ENCODE peak calls at places on chromosomes 3 and 15, in five cellular contexts. One of them, this sample, is unnamed.

GRCh38 chr15:66151809-66152208 is 101.7 kb downstream of the MEGF11 start:
- DNase-seq in neural crest cell: no peak
- DNase-seq in mammary epithelial cell: no peak
- DNase-seq in GM13976: no peak
- DNase-seq in GM12864: no peak
- DNase-seq in this sample: no peak

GRCh38 chr3:77648214-77648613 is 608.3 kb downstream of the ROBO2 start:
- DNase-seq in neural crest cell: no peak
- DNase-seq in mammary epithelial cell: no peak
- DNase-seq in GM13976: no peak
- DNase-seq in GM12864: no peak
- DNase-seq in this sample: no peak

GRCh38 chr15:91116379-91117067 is 16.5 kb downstream of the SV2B start:
- DNase-seq in neural crest cell: no peak
- DNase-seq in mammary epithelial cell: peak
- DNase-seq in GM13976: peak
- DNase-seq in GM12864: peak
- DNase-seq in this sample: peak

GRCh38 chr15:49075876-49076275 is 29.6 kb upstream of the SECISBP2L start:
- DNase-seq in neural crest cell: no peak
- DNase-seq in mammary epithelial cell: no peak
- DNase-seq in GM13976: no peak
- DNase-seq in GM12864: no peak
- DNase-seq in this sample: no peak

GRCh38 chr15:88894819-88895767 is at the start of gene HAPLN3:
- DNase-seq in neural crest cell: peak
- DNase-seq in mammary epithelial cell: peak
- DNase-seq in GM13976: peak
- DNase-seq in GM12864: no peak
- DNase-seq in this sample: peak

GRCh38 chr15:90560229-90560771 is 30.6 kb downstream of the CRTC3 start:
- DNase-seq in neural crest cell: no peak
- DNase-seq in mammary epithelial cell: peak
- DNase-seq in GM13976: no peak
- DNase-seq in GM12864: no peak
- DNase-seq in this sample: no peak

GRCh38 chr3:135159848-135160247 is 364.8 kb downstream of the EPHB1 start:
- DNase-seq in neural crest cell: no peak
- DNase-seq in mammary epithelial cell: no peak
- DNase-seq in GM13976: no peak
- DNase-seq in GM12864: no peak
- DNase-seq in this sample: no peak

GRCh38 chr3:72255736-72256559 is 471.0 kb upstream of the PROK2 start:
- DNase-seq in neural crest cell: no peak
- DNase-seq in mammary epithelial cell: peak
- DNase-seq in GM13976: no peak
- DNase-seq in GM12864: no peak
- DNase-seq in this sample: no peak

GRCh38 chr15:51869074-51869425 is 39.6 kb downstream of the TMOD3 start:
- DNase-seq in neural crest cell: no peak
- DNase-seq in mammary epithelial cell: peak
- DNase-seq in GM13976: no peak
- DNase-seq in GM12864: no peak
- DNase-seq in this sample: no peak

GRCh38 chr3:131077904-131078303 is 51.2 kb downstream of the NEK11 start:
- DNase-seq in neural crest cell: no peak
- DNase-seq in mammary epithelial cell: no peak
- DNase-seq in GM13976: no peak
- DNase-seq in GM12864: no peak
- DNase-seq in this sample: no peak

GRCh38 chr3:140627756-140628155 is 50.1 kb upstream of the TRIM42 start:
- DNase-seq in neural crest cell: no peak
- DNase-seq in mammary epithelial cell: no peak
- DNase-seq in GM13976: no peak
- DNase-seq in GM12864: no peak
- DNase-seq in this sample: no peak

GRCh38 chr15:63551400-63551799 is 45.8 kb upstream of the FBXL22 start:
- DNase-seq in neural crest cell: no peak
- DNase-seq in mammary epithelial cell: peak
- DNase-seq in GM13976: no peak
- DNase-seq in GM12864: no peak
- DNase-seq in this sample: no peak

GRCh38 chr15:92636950-92637481 is 18.6 kb downstream of the FAM174B start:
- DNase-seq in neural crest cell: no peak
- DNase-seq in mammary epithelial cell: peak
- DNase-seq in GM13976: peak
- DNase-seq in GM12864: no peak
- DNase-seq in this sample: no peak

GRCh38 chr3:144687862-144688261 is 716.2 kb downstream of the DIPK2A start:
- DNase-seq in neural crest cell: no peak
- DNase-seq in mammary epithelial cell: peak
- DNase-seq in GM13976: no peak
- DNase-seq in GM12864: no peak
- DNase-seq in this sample: no peak

GRCh38 chr3:40387895-40388254 is 891 bp downstream of the ENTPD3 start:
- DNase-seq in neural crest cell: no peak
- DNase-seq in mammary epithelial cell: no peak
- DNase-seq in GM13976: no peak
- DNase-seq in GM12864: no peak
- DNase-seq in this sample: no peak

GRCh38 chr15:77732514-77733335 is 100.0 kb upstream of the LINGO1 start:
- DNase-seq in neural crest cell: no peak
- DNase-seq in mammary epithelial cell: no peak
- DNase-seq in GM13976: no peak
- DNase-seq in GM12864: no peak
- DNase-seq in this sample: no peak

GRCh38 chr15:52163321-52164190 is 27.6 kb downstream of the GNB5 start:
- DNase-seq in neural crest cell: peak
- DNase-seq in mammary epithelial cell: no peak
- DNase-seq in GM13976: no peak
- DNase-seq in GM12864: no peak
- DNase-seq in this sample: no peak

GRCh38 chr3:45771831-45772230 is 24.5 kb downstream of the SLC6A20 start:
- DNase-seq in neural crest cell: no peak
- DNase-seq in mammary epithelial cell: no peak
- DNase-seq in GM13976: no peak
- DNase-seq in GM12864: no peak
- DNase-seq in this sample: no peak
- TF ChIP-seq CTCF in neural crest cell: no peak
- TF ChIP-seq CTCF in mammary epithelial cell: no peak
- TF ChIP-seq CTCF in GM13976: no peak
- TF ChIP-seq CTCF in GM12864: no peak
- TF ChIP-seq CTCF in this sample: no peak

GRCh38 chr3:124928333-124929202 is 6.0 kb downstream of the MUC13 start:
- DNase-seq in neural crest cell: peak
- DNase-seq in mammary epithelial cell: peak
- DNase-seq in GM13976: peak
- DNase-seq in GM12864: peak
- DNase-seq in this sample: peak
- TF ChIP-seq CTCF in neural crest cell: peak
- TF ChIP-seq CTCF in mammary epithelial cell: peak
- TF ChIP-seq CTCF in GM13976: peak
- TF ChIP-seq CTCF in GM12864: peak
- TF ChIP-seq CTCF in this sample: peak

GRCh38 chr3:142857056-142857455 is 31.8 kb downstream of the PCOLCE2 start:
- DNase-seq in neural crest cell: no peak
- DNase-seq in mammary epithelial cell: peak
- DNase-seq in GM13976: no peak
- DNase-seq in GM12864: no peak
- DNase-seq in this sample: no peak
- TF ChIP-seq CTCF in neural crest cell: no peak
- TF ChIP-seq CTCF in mammary epithelial cell: peak
- TF ChIP-seq CTCF in GM13976: no peak
- TF ChIP-seq CTCF in GM12864: peak
- TF ChIP-seq CTCF in this sample: no peak

GRCh38 chr15:42313463-42313862 is 40.2 kb upstream of the TMEM87A start:
- DNase-seq in neural crest cell: no peak
- DNase-seq in mammary epithelial cell: no peak
- DNase-seq in GM13976: no peak
- DNase-seq in GM12864: no peak
- DNase-seq in this sample: no peak
- TF ChIP-seq CTCF in neural crest cell: no peak
- TF ChIP-seq CTCF in mammary epithelial cell: no peak
- TF ChIP-seq CTCF in GM13976: no peak
- TF ChIP-seq CTCF in GM12864: no peak
- TF ChIP-seq CTCF in this sample: no peak

DNA sequence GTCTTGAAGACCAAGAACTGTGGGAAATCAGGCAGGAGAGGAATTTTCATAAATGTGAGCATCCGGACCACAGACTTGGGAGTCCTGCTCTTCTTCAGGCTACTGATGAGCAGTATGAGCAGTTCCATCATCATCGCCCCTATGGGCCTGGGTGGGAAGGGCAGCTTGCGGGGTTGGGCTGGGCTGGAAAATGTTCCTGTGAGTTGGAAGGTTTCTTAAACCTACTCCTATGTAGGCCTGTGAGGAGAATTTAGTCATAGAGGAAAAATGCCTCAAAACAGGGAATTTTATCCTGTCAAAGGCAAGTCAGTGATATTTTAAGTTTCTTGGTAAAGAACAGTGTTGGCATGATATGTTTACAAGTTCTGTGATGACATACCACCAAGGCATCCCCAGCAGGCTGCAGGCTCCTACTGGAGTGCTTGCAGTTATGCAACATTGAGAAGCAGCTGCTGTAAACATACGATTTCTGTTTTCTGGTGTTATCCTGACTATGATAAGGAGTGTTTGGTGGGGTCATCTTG is 10.3 kb downstream of the MASP1 start:
- DNase-seq in neural crest cell: no peak
- DNase-seq in mammary epithelial cell: no peak
- DNase-seq in GM13976: no peak
- DNase-seq in GM12864: no peak
- DNase-seq in this sample: no peak
- TF ChIP-seq CTCF in neural crest cell: no peak
- TF ChIP-seq CTCF in mammary epithelial cell: no peak
- TF ChIP-seq CTCF in GM13976: no peak
- TF ChIP-seq CTCF in GM12864: no peak
- TF ChIP-seq CTCF in this sample: no peak

DNA sequence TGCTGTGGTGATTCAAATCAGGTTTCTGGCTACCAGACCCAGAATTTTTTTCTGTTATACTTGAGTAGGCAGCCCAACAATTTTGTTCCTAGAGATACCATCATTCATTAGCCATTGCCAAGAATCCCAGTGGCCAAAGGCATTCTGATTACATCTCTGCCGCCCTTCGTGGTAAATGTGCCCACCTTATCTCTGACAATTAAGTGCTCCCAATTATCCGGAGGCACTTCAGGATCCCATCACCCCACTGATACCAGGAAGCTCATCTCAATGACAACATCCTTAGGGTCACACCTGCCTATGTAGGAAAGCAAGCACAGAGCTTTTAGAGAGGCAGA is 43.2 kb upstream of the RPL35A start:
- DNase-seq in neural crest cell: no peak
- DNase-seq in mammary epithelial cell: no peak
- DNase-seq in GM13976: no peak
- DNase-seq in GM12864: no peak
- DNase-seq in this sample: no peak
- TF ChIP-seq CTCF in neural crest cell: no peak
- TF ChIP-seq CTCF in mammary epithelial cell: no peak
- TF ChIP-seq CTCF in GM13976: no peak
- TF ChIP-seq CTCF in GM12864: no peak
- TF ChIP-seq CTCF in this sample: no peak

GRCh38 chr15:34905047-34905446 is 64.5 kb downstream of the AQR start:
- DNase-seq in neural crest cell: no peak
- DNase-seq in mammary epithelial cell: no peak
- DNase-seq in GM13976: no peak
- DNase-seq in GM12864: no peak
- DNase-seq in this sample: no peak
- TF ChIP-seq CTCF in neural crest cell: no peak
- TF ChIP-seq CTCF in mammary epithelial cell: no peak
- TF ChIP-seq CTCF in GM13976: no peak
- TF ChIP-seq CTCF in GM12864: no peak
- TF ChIP-seq CTCF in this sample: no peak

GRCh38 chr3:39202094-39202493 is 9.7 kb upstream of the XIRP1 start:
- DNase-seq in neural crest cell: no peak
- DNase-seq in mammary epithelial cell: no peak
- DNase-seq in GM13976: no peak
- DNase-seq in GM12864: no peak
- DNase-seq in this sample: no peak
- TF ChIP-seq CTCF in neural crest cell: no peak
- TF ChIP-seq CTCF in mammary epithelial cell: no peak
- TF ChIP-seq CTCF in GM13976: no peak
- TF ChIP-seq CTCF in GM12864: no peak
- TF ChIP-seq CTCF in this sample: no peak

DNA sequence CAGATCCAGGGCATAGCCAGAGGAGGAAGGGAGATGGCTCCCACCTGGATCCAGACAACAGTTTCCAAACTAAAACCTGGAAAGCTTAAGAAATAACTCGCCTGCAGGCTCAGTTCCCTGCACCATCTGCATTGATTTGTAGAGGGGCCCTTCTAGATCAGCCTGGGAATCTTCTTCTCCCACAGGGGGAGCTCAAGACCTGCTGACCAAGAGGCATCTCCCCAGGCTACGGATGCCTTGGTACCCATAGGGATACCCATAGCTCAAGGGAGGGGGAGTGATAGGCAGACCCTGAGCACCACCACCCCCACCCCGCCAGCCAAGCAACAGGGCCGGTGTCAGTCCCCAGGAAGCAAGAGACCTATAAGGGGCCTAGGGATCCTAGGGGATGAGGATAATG is 28.0 kb upstream of the DCLK3 start:
- DNase-seq in neural crest cell: peak
- DNase-seq in mammary epithelial cell: peak
- DNase-seq in GM13976: peak
- DNase-seq in GM12864: no peak
- DNase-seq in this sample: peak
- TF ChIP-seq CTCF in neural crest cell: peak
- TF ChIP-seq CTCF in mammary epithelial cell: peak
- TF ChIP-seq CTCF in GM13976: peak
- TF ChIP-seq CTCF in GM12864: peak
- TF ChIP-seq CTCF in this sample: peak

DNA sequence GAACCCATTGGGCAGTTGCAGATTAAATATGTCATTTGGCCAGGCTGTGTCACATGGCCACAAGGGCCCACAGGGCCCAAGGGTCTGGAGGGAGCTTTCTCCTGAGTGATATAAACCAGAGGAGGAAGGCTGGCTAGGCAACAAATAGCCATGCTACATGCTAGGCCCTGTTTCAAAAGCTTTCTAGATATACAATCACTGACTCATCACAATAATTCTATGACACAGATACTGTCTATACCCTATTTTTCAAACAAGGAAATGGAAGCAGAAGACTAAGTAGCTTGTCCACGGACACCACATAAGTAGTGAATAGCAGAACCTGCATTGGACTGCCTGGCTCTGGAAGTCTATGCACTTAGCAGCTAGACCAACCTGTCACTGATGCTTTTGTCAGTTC is 625.4 kb downstream of the NTRK3 start:
- DNase-seq in neural crest cell: no peak
- DNase-seq in mammary epithelial cell: no peak
- DNase-seq in GM13976: no peak
- DNase-seq in GM12864: no peak
- DNase-seq in this sample: no peak
- TF ChIP-seq CTCF in neural crest cell: no peak
- TF ChIP-seq CTCF in mammary epithelial cell: no peak
- TF ChIP-seq CTCF in GM13976: no peak
- TF ChIP-seq CTCF in GM12864: no peak
- TF ChIP-seq CTCF in this sample: no peak